ENCODE peak calls at places on chromosomes 2 and 18, in nine cellular contexts. One of them, this sample, is unnamed.

GRCh38 chr2:32825291-32825712 is 121.5 kb upstream of the LTBP1 start:
- DNase-seq in NT2/D1: no peak
- DNase-seq in CD8-positive, alpha-beta T cell: no peak
- DNase-seq in psoas muscle: peak; percentile 44
- DNase-seq in colonic mucosa: no peak
- DNase-seq in SK-N-SH: peak; percentile 59
- DNase-seq in prostate gland: no peak
- DNase-seq in ovary: no peak
- DNase-seq in stomach: no peak
- DNase-seq in this sample: peak; percentile 75

GRCh38 chr2:20423847-20424246 is 23.0 kb upstream of the RHOB start:
- DNase-seq in colonic mucosa: no peak
- DNase-seq in CD8-positive, alpha-beta T cell: no peak
- DNase-seq in SK-N-SH: no peak
- DNase-seq in psoas muscle: no peak
- DNase-seq in stomach: no peak
- DNase-seq in prostate gland: no peak
- DNase-seq in NT2/D1: no peak
- DNase-seq in ovary: no peak
- DNase-seq in this sample: no peak

GRCh38 chr2:44291281-44292248 is 16.3 kb downstream of the SLC3A1 start:
- DNase-seq in prostate gland: peak; percentile 75
- DNase-seq in CD8-positive, alpha-beta T cell: no peak
- DNase-seq in colonic mucosa: peak; percentile 76
- DNase-seq in SK-N-SH: peak; percentile 76
- DNase-seq in stomach: peak; percentile 84
- DNase-seq in NT2/D1: no peak
- DNase-seq in psoas muscle: peak; percentile 18
- DNase-seq in ovary: no peak
- DNase-seq in this sample: peak; percentile 49

GRCh38 chr2:239496700-239497099 is 95.9 kb upstream of the HDAC4 start:
- DNase-seq in ovary: no peak
- DNase-seq in stomach: no peak
- DNase-seq in psoas muscle: no peak
- DNase-seq in NT2/D1: no peak
- DNase-seq in prostate gland: no peak
- DNase-seq in SK-N-SH: no peak
- DNase-seq in CD8-positive, alpha-beta T cell: no peak
- DNase-seq in colonic mucosa: no peak
- DNase-seq in this sample: peak; percentile 54

GRCh38 chr2:15889800-15890498 is 50.4 kb upstream of the MYCN start:
- DNase-seq in stomach: no peak
- DNase-seq in CD8-positive, alpha-beta T cell: no peak
- DNase-seq in prostate gland: no peak
- DNase-seq in colonic mucosa: no peak
- DNase-seq in NT2/D1: no peak
- DNase-seq in ovary: no peak
- DNase-seq in SK-N-SH: no peak
- DNase-seq in psoas muscle: no peak
- DNase-seq in this sample: no peak

GRCh38 chr2:55779459-55780421 is 86.1 kb upstream of the PNPT1 start:
- DNase-seq in psoas muscle: no peak
- DNase-seq in SK-N-SH: no peak
- DNase-seq in colonic mucosa: no peak
- DNase-seq in CD8-positive, alpha-beta T cell: no peak
- DNase-seq in stomach: no peak
- DNase-seq in NT2/D1: no peak
- DNase-seq in prostate gland: peak; percentile 13
- DNase-seq in ovary: no peak
- DNase-seq in this sample: no peak

GRCh38 chr2:59301466-59302402 is 1060.6 kb upstream of the FANCL start:
- DNase-seq in stomach: peak; percentile 31
- DNase-seq in prostate gland: peak; percentile 43
- DNase-seq in NT2/D1: peak; percentile 76
- DNase-seq in colonic mucosa: peak; percentile 34
- DNase-seq in ovary: peak; percentile 18
- DNase-seq in CD8-positive, alpha-beta T cell: no peak
- DNase-seq in SK-N-SH: peak; percentile 27
- DNase-seq in psoas muscle: no peak
- DNase-seq in this sample: peak; percentile 12

GRCh38 chr2:238841542-238842181 is 6.2 kb upstream of the TWIST2 start:
- DNase-seq in colonic mucosa: no peak
- DNase-seq in SK-N-SH: no peak
- DNase-seq in psoas muscle: no peak
- DNase-seq in NT2/D1: no peak
- DNase-seq in ovary: no peak
- DNase-seq in stomach: no peak
- DNase-seq in CD8-positive, alpha-beta T cell: no peak
- DNase-seq in prostate gland: no peak
- DNase-seq in this sample: no peak

GRCh38 chr18:49561377-49562193 is at the start of gene LIPG:
- DNase-seq in psoas muscle: peak; percentile 25
- DNase-seq in ovary: no peak
- DNase-seq in colonic mucosa: peak; percentile 93
- DNase-seq in CD8-positive, alpha-beta T cell: peak; percentile 26
- DNase-seq in prostate gland: peak; percentile 75
- DNase-seq in SK-N-SH: peak; percentile 66
- DNase-seq in stomach: peak; percentile 61
- DNase-seq in NT2/D1: no peak
- DNase-seq in this sample: no peak

GRCh38 chr2:160253440-160254296 is 53.6 kb upstream of the ITGB6 start:
- DNase-seq in CD8-positive, alpha-beta T cell: no peak
- DNase-seq in SK-N-SH: no peak
- DNase-seq in psoas muscle: no peak
- DNase-seq in NT2/D1: no peak
- DNase-seq in stomach: no peak
- DNase-seq in prostate gland: peak; percentile 24
- DNase-seq in colonic mucosa: no peak
- DNase-seq in ovary: no peak
- DNase-seq in this sample: no peak

GRCh38 chr18:49249523-49249922 is 210.9 kb downstream of the DYM start:
- DNase-seq in SK-N-SH: no peak
- DNase-seq in colonic mucosa: no peak
- DNase-seq in ovary: no peak
- DNase-seq in prostate gland: no peak
- DNase-seq in NT2/D1: no peak
- DNase-seq in stomach: no peak
- DNase-seq in psoas muscle: no peak
- DNase-seq in CD8-positive, alpha-beta T cell: no peak
- DNase-seq in this sample: no peak

GRCh38 chr2:204205548-204205947 is 269.0 kb downstream of the ICOS start:
- DNase-seq in prostate gland: no peak
- DNase-seq in NT2/D1: peak; percentile 87
- DNase-seq in stomach: no peak
- DNase-seq in ovary: no peak
- DNase-seq in CD8-positive, alpha-beta T cell: no peak
- DNase-seq in psoas muscle: no peak
- DNase-seq in SK-N-SH: no peak
- DNase-seq in colonic mucosa: no peak
- DNase-seq in this sample: no peak

GRCh38 chr18:79637921-79638855 is 41.4 kb upstream of the CTDP1 start:
- DNase-seq in ovary: no peak
- DNase-seq in stomach: no peak
- DNase-seq in CD8-positive, alpha-beta T cell: no peak
- DNase-seq in NT2/D1: no peak
- DNase-seq in psoas muscle: no peak
- DNase-seq in SK-N-SH: no peak
- DNase-seq in prostate gland: no peak
- DNase-seq in colonic mucosa: no peak
- DNase-seq in this sample: no peak

GRCh38 chr2:237774811-237775553 is 23.6 kb upstream of the RBM44 start:
- DNase-seq in stomach: peak; percentile 64
- DNase-seq in SK-N-SH: peak; percentile 75
- DNase-seq in prostate gland: peak; percentile 51
- DNase-seq in psoas muscle: no peak
- DNase-seq in colonic mucosa: peak; percentile 72
- DNase-seq in ovary: no peak
- DNase-seq in CD8-positive, alpha-beta T cell: no peak
- DNase-seq in NT2/D1: peak; percentile 46
- DNase-seq in this sample: peak; percentile 65

GRCh38 chr2:237773826-237774225 is 24.8 kb upstream of the RBM44 start:
- DNase-seq in CD8-positive, alpha-beta T cell: no peak
- DNase-seq in prostate gland: no peak
- DNase-seq in psoas muscle: no peak
- DNase-seq in SK-N-SH: no peak
- DNase-seq in ovary: no peak
- DNase-seq in colonic mucosa: no peak
- DNase-seq in NT2/D1: no peak
- DNase-seq in stomach: peak; percentile 46
- DNase-seq in this sample: no peak

DNA sequence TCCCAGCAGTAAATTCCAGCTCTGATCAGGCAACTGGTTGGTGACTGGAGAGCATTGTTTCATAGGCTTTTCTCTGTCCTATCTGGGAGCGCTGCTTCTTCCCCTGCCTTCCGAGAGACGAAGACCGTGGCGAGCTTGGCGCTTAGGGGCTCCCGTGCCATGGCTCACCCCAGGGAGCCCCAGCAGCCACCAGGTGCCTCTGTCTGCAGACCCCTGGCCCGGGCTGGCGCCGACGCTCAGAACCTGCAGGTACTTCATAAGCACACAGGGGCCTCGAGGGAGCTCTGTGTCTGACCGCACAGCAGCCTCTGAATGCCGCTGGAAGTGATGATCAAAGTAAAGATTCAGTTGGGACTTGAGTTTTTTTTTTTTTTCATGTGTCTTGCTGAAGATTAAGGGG is 19.1 kb upstream of the RBM44 start:
- DNase-seq in stomach: no peak
- DNase-seq in SK-N-SH: no peak
- DNase-seq in prostate gland: no peak
- DNase-seq in psoas muscle: no peak
- DNase-seq in ovary: no peak
- DNase-seq in NT2/D1: no peak
- DNase-seq in CD8-positive, alpha-beta T cell: no peak
- DNase-seq in colonic mucosa: no peak
- DNase-seq in this sample: no peak
- H3K36me3 ChIP-seq in stomach: peaks cover 87% of the 10 kb centered on the region
- H3K36me3 ChIP-seq in SK-N-SH: peaks cover 56% of the 10 kb centered on the region
- H3K36me3 ChIP-seq in prostate gland: no peaks in the 10 kb centered on the region
- H3K36me3 ChIP-seq in psoas muscle: peaks cover 80% of the 10 kb centered on the region
- H3K36me3 ChIP-seq in ovary: no peaks in the 10 kb centered on the region
- H3K36me3 ChIP-seq in NT2/D1: peaks cover 47% of the 10 kb centered on the region
- H3K36me3 ChIP-seq in CD8-positive, alpha-beta T cell: peaks cover 45% of the 10 kb centered on the region
- H3K36me3 ChIP-seq in colonic mucosa: peaks cover 4% of the 10 kb centered on the region
- H3K36me3 ChIP-seq in this sample: peaks cover 16% of the 10 kb centered on the region

DNA sequence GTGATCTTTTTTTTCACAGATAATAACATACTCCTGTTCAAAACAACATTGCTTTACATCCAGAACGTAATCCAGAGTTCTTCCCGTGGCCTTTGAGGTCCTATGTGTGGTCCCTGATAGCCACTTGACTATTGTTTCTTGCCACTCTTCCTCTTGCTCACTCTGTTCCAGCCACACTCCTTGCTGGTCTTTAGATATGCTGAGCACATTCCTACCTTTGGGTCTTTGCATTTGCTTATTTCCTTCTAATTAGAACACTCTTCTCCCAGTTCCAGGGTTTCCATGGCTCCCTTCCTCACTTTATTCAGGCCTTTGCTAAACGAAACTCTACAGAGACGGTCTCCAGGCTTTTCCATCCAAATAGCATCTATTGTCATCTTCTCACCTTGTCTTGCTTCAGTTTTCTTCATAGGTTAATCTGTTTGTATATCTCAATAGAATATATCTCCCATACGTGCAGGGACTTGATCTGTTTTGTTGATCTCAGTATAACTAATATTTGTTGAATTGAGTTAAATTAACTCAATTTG is 59.9 kb downstream of the ACSL3 start:
- DNase-seq in SK-N-SH: no peak
- DNase-seq in psoas muscle: no peak
- DNase-seq in NT2/D1: peak; percentile 38
- DNase-seq in colonic mucosa: no peak
- DNase-seq in stomach: no peak
- DNase-seq in prostate gland: no peak
- DNase-seq in CD8-positive, alpha-beta T cell: no peak
- DNase-seq in ovary: no peak
- DNase-seq in this sample: no peak
- H3K36me3 ChIP-seq in SK-N-SH: peaks cover 54% of the 10 kb centered on the region
- H3K36me3 ChIP-seq in psoas muscle: peaks cover 82% of the 10 kb centered on the region
- H3K36me3 ChIP-seq in NT2/D1: peaks cover 62% of the 10 kb centered on the region
- H3K36me3 ChIP-seq in colonic mucosa: peaks cover 6% of the 10 kb centered on the region
- H3K36me3 ChIP-seq in stomach: peaks cover 83% of the 10 kb centered on the region
- H3K36me3 ChIP-seq in prostate gland: peaks cover 11% of the 10 kb centered on the region
- H3K36me3 ChIP-seq in CD8-positive, alpha-beta T cell: peaks cover 39% of the 10 kb centered on the region
- H3K36me3 ChIP-seq in ovary: no peaks in the 10 kb centered on the region
- H3K36me3 ChIP-seq in this sample: peaks cover 62% of the 10 kb centered on the region

DNA sequence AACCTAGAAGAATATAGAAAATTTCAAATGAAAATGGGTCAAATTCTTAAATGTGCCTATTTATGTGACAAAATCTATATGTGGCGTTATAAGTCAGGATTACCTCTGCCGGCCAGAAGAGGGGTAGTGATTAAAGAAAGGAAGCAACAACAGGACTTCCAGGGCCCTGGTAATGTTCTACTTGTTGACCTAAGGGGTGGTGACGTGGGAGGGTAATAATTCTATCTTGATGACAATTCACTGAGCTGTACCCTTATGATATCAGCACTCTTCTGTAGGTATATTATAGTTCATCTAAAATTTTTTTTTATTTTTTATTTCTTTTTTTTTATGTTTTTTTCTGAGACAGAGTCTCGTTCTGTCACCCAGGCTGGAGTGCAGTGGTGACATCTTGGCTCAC is 87.9 kb downstream of the STRN start:
- DNase-seq in NT2/D1: no peak
- DNase-seq in psoas muscle: no peak
- DNase-seq in colonic mucosa: no peak
- DNase-seq in CD8-positive, alpha-beta T cell: no peak
- DNase-seq in ovary: no peak
- DNase-seq in stomach: no peak
- DNase-seq in SK-N-SH: no peak
- DNase-seq in prostate gland: no peak
- DNase-seq in this sample: no peak
- H3K36me3 ChIP-seq in NT2/D1: peaks cover 10% of the 10 kb centered on the region
- H3K36me3 ChIP-seq in psoas muscle: peaks cover 73% of the 10 kb centered on the region
- H3K36me3 ChIP-seq in colonic mucosa: no peaks in the 10 kb centered on the region
- H3K36me3 ChIP-seq in CD8-positive, alpha-beta T cell: peaks cover 21% of the 10 kb centered on the region
- H3K36me3 ChIP-seq in ovary: no peaks in the 10 kb centered on the region
- H3K36me3 ChIP-seq in stomach: peaks cover 83% of the 10 kb centered on the region
- H3K36me3 ChIP-seq in SK-N-SH: peaks cover 19% of the 10 kb centered on the region
- H3K36me3 ChIP-seq in prostate gland: no peaks in the 10 kb centered on the region
- H3K36me3 ChIP-seq in this sample: peaks cover under 1% of the 10 kb centered on the region

DNA sequence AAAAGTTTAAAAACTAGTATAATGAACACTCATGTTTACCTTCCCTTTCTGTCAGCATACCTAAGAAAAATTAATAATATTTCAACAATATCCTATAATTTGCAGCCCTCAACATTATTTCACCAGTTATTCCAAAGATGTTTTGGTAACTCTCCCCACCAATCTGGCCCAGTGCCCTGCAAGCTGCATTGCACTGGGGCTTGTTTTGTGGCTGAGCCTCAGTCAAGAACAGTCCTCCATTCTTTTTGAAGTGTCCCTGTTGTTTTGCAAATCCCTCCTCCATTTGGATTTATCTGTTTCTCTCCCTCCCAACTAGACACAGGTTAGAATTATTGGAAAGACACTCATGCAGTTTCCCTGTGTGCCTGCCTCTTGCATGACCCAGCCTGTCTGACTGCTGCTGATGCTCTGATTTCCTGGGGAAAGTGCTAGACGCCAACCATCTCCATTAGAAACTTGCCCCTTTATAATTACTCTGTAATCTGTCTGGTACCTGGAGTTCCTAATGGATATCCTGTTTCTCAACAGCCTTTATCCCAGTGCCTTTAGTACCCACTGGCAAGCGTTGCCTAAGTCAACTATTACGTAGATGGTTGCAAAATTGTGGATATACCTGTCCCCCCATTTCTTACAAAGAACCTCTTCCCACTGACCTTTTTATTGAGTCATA is 60.2 kb downstream of the EIF5B start:
- DNase-seq in SK-N-SH: no peak
- DNase-seq in stomach: no peak
- DNase-seq in CD8-positive, alpha-beta T cell: no peak
- DNase-seq in colonic mucosa: no peak
- DNase-seq in NT2/D1: no peak
- DNase-seq in ovary: no peak
- DNase-seq in psoas muscle: no peak
- DNase-seq in prostate gland: no peak
- DNase-seq in this sample: no peak
- H3K36me3 ChIP-seq in SK-N-SH: peaks cover 97% of the 10 kb centered on the region
- H3K36me3 ChIP-seq in stomach: peaks cover 100% of the 10 kb centered on the region
- H3K36me3 ChIP-seq in CD8-positive, alpha-beta T cell: peaks cover 48% of the 10 kb centered on the region
- H3K36me3 ChIP-seq in colonic mucosa: peaks cover 17% of the 10 kb centered on the region
- H3K36me3 ChIP-seq in NT2/D1: peaks cover 94% of the 10 kb centered on the region
- H3K36me3 ChIP-seq in ovary: no peaks in the 10 kb centered on the region
- H3K36me3 ChIP-seq in psoas muscle: peaks cover 100% of the 10 kb centered on the region
- H3K36me3 ChIP-seq in prostate gland: no peaks in the 10 kb centered on the region
- H3K36me3 ChIP-seq in this sample: peaks cover 46% of the 10 kb centered on the region